ENCODE peak calls at places on chromosomes 4 and X, in four cellular contexts. A is IMR-90, B is neuronal stem cell, U is trophoblast cell. Q is an unnamed sample.

GRCh38 chr4:1763550-1764080 is 29.5 kb upstream of the FGFR3 start:
- DNase-seq in B (no peak), A (peak), U (no peak), Q (no peak)

GRCh38 chr4:128427832-128428366 is 140.3 kb upstream of the PGRMC2 start:
- DNase-seq in U (peak), B (no peak), A (peak), Q (no peak)

GRCh38 chrX:10259716-10260115 is 102.9 kb downstream of the CLCN4 start:
- DNase-seq in U (no peak), B (no peak), A (peak), Q (no peak)

GRCh38 chr4:166493828-166494432 is 620.9 kb downstream of the TLL1 start:
- DNase-seq in A (no peak), U (no peak), B (no peak), Q (no peak)

GRCh38 chrX:65674351-65674893 is 7.0 kb downstream of the MSN start:
- DNase-seq in U (no peak), B (no peak), A (peak), Q (no peak)

GRCh38 chr4:25523405-25523804 is 132.2 kb upstream of the SLC34A2 start:
- DNase-seq in B (no peak), U (no peak), A (no peak), Q (no peak)

GRCh38 chr4:122739174-122739573 is 6.7 kb downstream of the BBS12 start:
- DNase-seq in A (peak), B (no peak), U (no peak), Q (no peak)

GRCh38 chrX:82589410-82589809 is 918.7 kb upstream of the POU3F4 start:
- DNase-seq in A (no peak), U (no peak), B (no peak), Q (no peak)

DNA sequence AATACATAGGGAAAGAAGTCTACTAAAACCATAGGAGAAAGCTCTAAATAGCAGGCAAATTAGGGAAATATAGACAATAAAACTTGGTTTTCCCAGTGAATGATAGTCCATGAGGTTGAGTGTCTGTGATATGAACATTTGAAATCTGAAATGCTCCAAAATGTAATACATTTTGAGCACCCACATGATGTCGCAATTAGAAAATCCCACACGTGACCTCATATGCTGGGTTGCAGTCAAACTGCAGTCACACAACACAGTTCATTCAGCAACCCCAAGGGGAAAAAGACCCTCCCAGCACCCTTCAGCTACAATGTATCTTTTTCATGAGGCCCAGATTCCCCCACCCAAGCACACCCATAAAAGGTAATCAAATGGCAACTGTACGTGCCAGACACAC is 155.6 kb downstream of the BTC start:
- DNase-seq in B (no peak), A (no peak), U (peak), Q (no peak)
- H2AK5ac ChIP-seq in B (no peak), A (peak), U (no peak), Q (no peak)

DNA sequence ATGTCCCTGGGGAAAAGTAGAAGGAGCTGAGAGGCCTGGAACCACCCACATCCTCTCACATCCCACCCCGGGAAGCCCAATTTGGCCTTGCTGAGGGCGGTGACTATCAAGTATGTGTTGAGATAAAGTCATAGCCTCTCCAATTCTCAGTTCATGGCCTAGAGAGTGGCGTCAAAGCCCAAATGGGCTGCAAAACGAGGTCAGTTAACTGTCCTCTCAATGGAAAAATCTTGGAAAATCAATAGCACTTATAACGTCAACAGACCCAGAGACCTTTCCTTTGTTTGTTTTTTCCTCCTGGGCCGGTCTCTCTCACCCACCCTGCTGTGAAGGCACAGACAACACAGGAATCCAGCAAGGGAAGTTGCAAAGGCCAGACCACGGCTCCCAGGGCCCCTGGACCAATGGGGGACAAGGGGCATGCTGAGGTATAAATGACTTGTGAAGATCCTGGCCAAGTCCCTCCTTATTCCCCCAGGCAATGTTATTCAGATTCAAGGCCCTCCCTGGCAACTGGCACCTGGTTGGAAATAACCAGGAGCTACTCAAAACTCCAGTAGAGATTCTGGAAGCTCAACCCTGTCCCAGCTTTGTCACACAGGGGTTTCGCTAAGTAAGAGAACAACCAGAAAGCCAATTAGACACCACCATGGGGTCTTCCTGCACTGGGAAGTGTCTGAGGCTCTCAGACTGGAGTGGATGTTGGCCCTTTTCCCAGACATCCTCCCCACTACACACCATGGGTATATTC is 38.6 kb downstream of the TSC22D3 start:
- DNase-seq in B (no peak), A (no peak), U (no peak), Q (peak)
- H3K18ac ChIP-seq in B (no peak), A (no peak), U (no peak), Q (no peak)

DNA sequence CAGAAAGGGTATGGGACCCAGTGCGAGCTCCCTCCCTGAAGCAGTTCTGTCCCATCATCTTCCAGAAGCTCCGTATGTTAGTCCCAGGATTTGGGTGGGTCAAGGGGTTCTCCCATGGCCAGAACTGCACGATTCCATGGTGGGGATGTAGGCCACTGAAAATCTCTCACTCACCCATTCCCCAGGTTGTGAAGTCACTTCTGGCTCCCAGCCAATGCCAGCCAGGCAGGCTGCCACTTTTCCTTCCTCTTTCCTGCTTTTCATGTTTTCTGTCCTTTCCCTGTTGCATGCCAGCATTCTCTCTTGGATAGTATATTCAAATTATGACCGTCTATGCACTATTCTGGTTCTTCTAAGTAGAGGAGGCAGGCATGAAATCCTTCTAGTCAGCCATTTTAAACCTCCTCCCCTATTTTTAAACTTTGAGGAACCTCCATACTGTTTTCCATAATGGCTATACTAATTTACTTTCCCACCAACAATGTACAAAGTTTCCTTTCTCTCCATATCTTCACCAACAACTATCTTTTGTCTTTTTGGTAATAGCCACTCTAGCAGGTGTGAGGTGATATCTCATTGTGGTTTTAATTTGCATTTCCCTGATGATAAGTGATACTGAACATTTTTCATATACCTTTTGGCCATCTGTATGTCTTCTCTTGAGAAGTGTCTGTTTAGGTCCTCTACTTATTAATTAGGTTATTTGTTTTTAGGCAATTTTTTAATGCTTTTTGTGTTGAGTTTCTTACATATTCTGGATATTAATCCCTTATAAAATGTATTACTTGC is 182.1 kb upstream of the TET2 start:
- DNase-seq in U (no peak), B (no peak), A (no peak), Q (no peak)
- H2AK5ac ChIP-seq in U (no peak), B (no peak), A (no peak), Q (no peak)

DNA sequence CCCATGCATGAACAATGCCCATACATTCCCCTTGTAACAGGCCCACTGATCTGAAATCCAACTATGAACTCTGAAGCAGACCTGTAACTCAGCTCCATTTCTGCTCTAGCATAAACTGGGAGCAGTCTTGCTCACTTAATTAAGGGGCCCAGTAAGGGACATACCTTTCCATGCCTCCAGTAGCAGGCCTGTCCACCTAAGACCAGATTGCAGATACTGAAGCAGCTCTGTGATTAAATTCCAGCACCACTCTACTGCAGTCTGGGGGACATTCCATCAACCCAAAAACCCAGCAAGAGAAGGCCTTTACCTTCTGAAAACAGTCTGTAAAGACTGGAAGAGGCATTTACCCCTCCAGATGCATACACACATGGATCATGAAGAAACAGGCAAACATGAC is 162.0 kb upstream of the NEIL3 start:
- DNase-seq in U (no peak), B (no peak), A (no peak), Q (no peak)
- H3K18ac ChIP-seq in U (no peak), B (no peak), A (no peak), Q (no peak)

GRCh38 chr4:121712783-121713182 is 16.0 kb upstream of the ANXA5 start:
- DNase-seq in B (no peak), A (no peak), U (no peak), Q (no peak)

GRCh38 chr4:121709766-121710405 is 13.1 kb upstream of the ANXA5 start:
- DNase-seq in B (no peak), U (no peak), A (no peak), Q (no peak)

GRCh38 chr4:121711263-121712000 is 14.7 kb upstream of the ANXA5 start:
- DNase-seq in U (peak), A (peak), B (peak), Q (peak)

GRCh38 chr4:121714548-121714947 is 17.8 kb upstream of the ANXA5 start:
- DNase-seq in B (no peak), U (no peak), A (no peak), Q (no peak)

GRCh38 chr4:121712001-121712655 is 15.3 kb upstream of the ANXA5 start:
- DNase-seq in B (no peak), A (no peak), U (no peak), Q (no peak)
- H2AK5ac ChIP-seq in B (no peak), A (peak), U (no peak), Q (no peak)

Q was measured in H9.